ENCODE peak calls at places on chromosomes 4 and X, in five cellular contexts. One of them, this sample, is unnamed.

GRCh38 chr4:173448103-173448502 is 49.2 kb upstream of the SCRG1 start:
- DNase-seq in GOT3: no peak
- DNase-seq in transverse colon: peak
- DNase-seq in activated gamma-delta T cell treated with anti-CD3 and anti-CD28 coated beads, Interleukin-2, amount 50 U/mL, for 16 hours: no peak
- DNase-seq in NCI-H187 treated with DMSO at 0.1 percent for 48 hours: peak
- DNase-seq in this sample: no peak

GRCh38 chrX:155612312-155613224 is at the start of gene TMLHE:
- DNase-seq in GOT3: no peak
- DNase-seq in transverse colon: peak
- DNase-seq in activated gamma-delta T cell treated with anti-CD3 and anti-CD28 coated beads, Interleukin-2, amount 50 U/mL, for 16 hours: peak
- DNase-seq in NCI-H187 treated with DMSO at 0.1 percent for 48 hours: no peak
- DNase-seq in this sample: peak

GRCh38 chr4:123116412-123116811 is 194.0 kb upstream of the NUDT6 start:
- DNase-seq in GOT3: no peak
- DNase-seq in transverse colon: no peak
- DNase-seq in activated gamma-delta T cell treated with anti-CD3 and anti-CD28 coated beads, Interleukin-2, amount 50 U/mL, for 16 hours: no peak
- DNase-seq in NCI-H187 treated with DMSO at 0.1 percent for 48 hours: no peak
- DNase-seq in this sample: peak

GRCh38 chrX:331145-331771 is 12.7 kb upstream of the GTPBP6 start:
- DNase-seq in GOT3: peak
- DNase-seq in transverse colon: no peak
- DNase-seq in activated gamma-delta T cell treated with anti-CD3 and anti-CD28 coated beads, Interleukin-2, amount 50 U/mL, for 16 hours: no peak
- DNase-seq in NCI-H187 treated with DMSO at 0.1 percent for 48 hours: no peak
- DNase-seq in this sample: no peak

GRCh38 chr4:26127851-26128337 is 192.9 kb upstream of the RBPJ start:
- DNase-seq in GOT3: no peak
- DNase-seq in transverse colon: no peak
- DNase-seq in activated gamma-delta T cell treated with anti-CD3 and anti-CD28 coated beads, Interleukin-2, amount 50 U/mL, for 16 hours: no peak
- DNase-seq in NCI-H187 treated with DMSO at 0.1 percent for 48 hours: no peak
- DNase-seq in this sample: peak

GRCh38 chr4:156830356-156830755 is 141.2 kb downstream of the PDGFC start:
- DNase-seq in GOT3: no peak
- DNase-seq in transverse colon: no peak
- DNase-seq in activated gamma-delta T cell treated with anti-CD3 and anti-CD28 coated beads, Interleukin-2, amount 50 U/mL, for 16 hours: no peak
- DNase-seq in NCI-H187 treated with DMSO at 0.1 percent for 48 hours: no peak
- DNase-seq in this sample: no peak

GRCh38 chr4:36737691-36738090 is 456.3 kb downstream of the DTHD1 start:
- DNase-seq in GOT3: no peak
- DNase-seq in transverse colon: no peak
- DNase-seq in activated gamma-delta T cell treated with anti-CD3 and anti-CD28 coated beads, Interleukin-2, amount 50 U/mL, for 16 hours: no peak
- DNase-seq in NCI-H187 treated with DMSO at 0.1 percent for 48 hours: no peak
- DNase-seq in this sample: no peak

GRCh38 chr4:76982638-76983579 is 33.4 kb downstream of the SEPTIN11 start:
- DNase-seq in GOT3: no peak
- DNase-seq in transverse colon: no peak
- DNase-seq in activated gamma-delta T cell treated with anti-CD3 and anti-CD28 coated beads, Interleukin-2, amount 50 U/mL, for 16 hours: no peak
- DNase-seq in NCI-H187 treated with DMSO at 0.1 percent for 48 hours: no peak
- DNase-seq in this sample: no peak

GRCh38 chrX:135520022-135520552 is 373 bp upstream of the INTS6L start:
- DNase-seq in GOT3: no peak
- DNase-seq in transverse colon: no peak
- DNase-seq in activated gamma-delta T cell treated with anti-CD3 and anti-CD28 coated beads, Interleukin-2, amount 50 U/mL, for 16 hours: no peak
- DNase-seq in NCI-H187 treated with DMSO at 0.1 percent for 48 hours: no peak
- DNase-seq in this sample: no peak

GRCh38 chrX:97984641-97985040 is 1100.9 kb downstream of the RPA4 start:
- DNase-seq in GOT3: no peak
- DNase-seq in transverse colon: no peak
- DNase-seq in activated gamma-delta T cell treated with anti-CD3 and anti-CD28 coated beads, Interleukin-2, amount 50 U/mL, for 16 hours: no peak
- DNase-seq in NCI-H187 treated with DMSO at 0.1 percent for 48 hours: no peak
- DNase-seq in this sample: no peak

GRCh38 chr4:105194328-105195231 is 47.9 kb downstream of the TET2 start:
- DNase-seq in GOT3: no peak
- DNase-seq in transverse colon: no peak
- DNase-seq in activated gamma-delta T cell treated with anti-CD3 and anti-CD28 coated beads, Interleukin-2, amount 50 U/mL, for 16 hours: no peak
- DNase-seq in NCI-H187 treated with DMSO at 0.1 percent for 48 hours: no peak
- DNase-seq in this sample: no peak

GRCh38 chrX:15721911-15722310 is 16.2 kb upstream of the CA5B start:
- DNase-seq in GOT3: no peak
- DNase-seq in transverse colon: no peak
- DNase-seq in activated gamma-delta T cell treated with anti-CD3 and anti-CD28 coated beads, Interleukin-2, amount 50 U/mL, for 16 hours: no peak
- DNase-seq in NCI-H187 treated with DMSO at 0.1 percent for 48 hours: no peak
- DNase-seq in this sample: no peak

GRCh38 chr4:44194365-44194764 is 254.2 kb downstream of the KCTD8 start:
- DNase-seq in GOT3: no peak
- DNase-seq in transverse colon: no peak
- DNase-seq in activated gamma-delta T cell treated with anti-CD3 and anti-CD28 coated beads, Interleukin-2, amount 50 U/mL, for 16 hours: no peak
- DNase-seq in NCI-H187 treated with DMSO at 0.1 percent for 48 hours: no peak
- DNase-seq in this sample: no peak

GRCh38 chr4:16199132-16199531 is 27.1 kb downstream of the TAPT1 start:
- DNase-seq in GOT3: no peak
- DNase-seq in transverse colon: no peak
- DNase-seq in activated gamma-delta T cell treated with anti-CD3 and anti-CD28 coated beads, Interleukin-2, amount 50 U/mL, for 16 hours: no peak
- DNase-seq in NCI-H187 treated with DMSO at 0.1 percent for 48 hours: no peak
- DNase-seq in this sample: peak

GRCh38 chr4:120353235-120353634 is 286.6 kb upstream of the MAD2L1 start:
- DNase-seq in GOT3: no peak
- DNase-seq in transverse colon: no peak
- DNase-seq in activated gamma-delta T cell treated with anti-CD3 and anti-CD28 coated beads, Interleukin-2, amount 50 U/mL, for 16 hours: no peak
- DNase-seq in NCI-H187 treated with DMSO at 0.1 percent for 48 hours: no peak
- DNase-seq in this sample: no peak

GRCh38 chrX:821311-822178 is 191.0 kb downstream of the SHOX start:
- DNase-seq in GOT3: no peak
- DNase-seq in transverse colon: no peak
- DNase-seq in activated gamma-delta T cell treated with anti-CD3 and anti-CD28 coated beads, Interleukin-2, amount 50 U/mL, for 16 hours: no peak
- DNase-seq in NCI-H187 treated with DMSO at 0.1 percent for 48 hours: no peak
- DNase-seq in this sample: no peak

GRCh38 chr4:122903766-122904165 is 18.6 kb downstream of the NUDT6 start:
- DNase-seq in GOT3: no peak
- DNase-seq in transverse colon: no peak
- DNase-seq in activated gamma-delta T cell treated with anti-CD3 and anti-CD28 coated beads, Interleukin-2, amount 50 U/mL, for 16 hours: no peak
- DNase-seq in NCI-H187 treated with DMSO at 0.1 percent for 48 hours: no peak
- DNase-seq in this sample: no peak

GRCh38 chrX:48107717-48108116 is 22.7 kb upstream of the SPACA5B start:
- DNase-seq in GOT3: no peak
- DNase-seq in transverse colon: no peak
- DNase-seq in activated gamma-delta T cell treated with anti-CD3 and anti-CD28 coated beads, Interleukin-2, amount 50 U/mL, for 16 hours: no peak
- DNase-seq in NCI-H187 treated with DMSO at 0.1 percent for 48 hours: no peak
- DNase-seq in this sample: no peak

GRCh38 chr4:83305187-83305586 is 20.6 kb upstream of the COQ2 start:
- DNase-seq in GOT3: no peak
- DNase-seq in transverse colon: no peak
- DNase-seq in activated gamma-delta T cell treated with anti-CD3 and anti-CD28 coated beads, Interleukin-2, amount 50 U/mL, for 16 hours: no peak
- DNase-seq in NCI-H187 treated with DMSO at 0.1 percent for 48 hours: no peak
- DNase-seq in this sample: no peak

GRCh38 chrX:16807976-16808542 is 21.8 kb downstream of the TXLNG start:
- DNase-seq in GOT3: no peak
- DNase-seq in transverse colon: peak
- DNase-seq in activated gamma-delta T cell treated with anti-CD3 and anti-CD28 coated beads, Interleukin-2, amount 50 U/mL, for 16 hours: no peak
- DNase-seq in NCI-H187 treated with DMSO at 0.1 percent for 48 hours: no peak
- DNase-seq in this sample: peak

GRCh38 chr4:10030946-10031662 is 9.8 kb upstream of the SLC2A9 start:
- DNase-seq in GOT3: no peak
- DNase-seq in transverse colon: no peak
- DNase-seq in activated gamma-delta T cell treated with anti-CD3 and anti-CD28 coated beads, Interleukin-2, amount 50 U/mL, for 16 hours: no peak
- DNase-seq in NCI-H187 treated with DMSO at 0.1 percent for 48 hours: no peak
- DNase-seq in this sample: no peak

GRCh38 chr4:72604324-72604723 is 35.3 kb upstream of the ADAMTS3 start:
- DNase-seq in GOT3: no peak
- DNase-seq in transverse colon: no peak
- DNase-seq in activated gamma-delta T cell treated with anti-CD3 and anti-CD28 coated beads, Interleukin-2, amount 50 U/mL, for 16 hours: no peak
- DNase-seq in NCI-H187 treated with DMSO at 0.1 percent for 48 hours: no peak
- DNase-seq in this sample: peak

GRCh38 chr4:108417923-108418322 is 202.5 kb upstream of the RPL34 start:
- DNase-seq in GOT3: no peak
- DNase-seq in transverse colon: no peak
- DNase-seq in activated gamma-delta T cell treated with anti-CD3 and anti-CD28 coated beads, Interleukin-2, amount 50 U/mL, for 16 hours: no peak
- DNase-seq in NCI-H187 treated with DMSO at 0.1 percent for 48 hours: no peak
- DNase-seq in this sample: no peak

GRCh38 chr4:142265536-142265935 is 580.6 kb downstream of the INPP4B start:
- DNase-seq in GOT3: no peak
- DNase-seq in transverse colon: no peak
- DNase-seq in activated gamma-delta T cell treated with anti-CD3 and anti-CD28 coated beads, Interleukin-2, amount 50 U/mL, for 16 hours: no peak
- DNase-seq in NCI-H187 treated with DMSO at 0.1 percent for 48 hours: no peak
- DNase-seq in this sample: peak

GRCh38 chrX:66731398-66731797 is 92.5 kb upstream of the EDA2R start:
- DNase-seq in GOT3: no peak
- DNase-seq in transverse colon: no peak
- DNase-seq in activated gamma-delta T cell treated with anti-CD3 and anti-CD28 coated beads, Interleukin-2, amount 50 U/mL, for 16 hours: no peak
- DNase-seq in NCI-H187 treated with DMSO at 0.1 percent for 48 hours: no peak
- DNase-seq in this sample: peak

GRCh38 chrX:40310016-40310415 is 212.3 kb upstream of the BCOR start:
- DNase-seq in GOT3: no peak
- DNase-seq in transverse colon: no peak
- DNase-seq in activated gamma-delta T cell treated with anti-CD3 and anti-CD28 coated beads, Interleukin-2, amount 50 U/mL, for 16 hours: no peak
- DNase-seq in NCI-H187 treated with DMSO at 0.1 percent for 48 hours: no peak
- DNase-seq in this sample: no peak

GRCh38 chrX:1384738-1385250 is 7.1 kb downstream of the SLC25A6 start:
- DNase-seq in GOT3: no peak
- DNase-seq in transverse colon: no peak
- DNase-seq in activated gamma-delta T cell treated with anti-CD3 and anti-CD28 coated beads, Interleukin-2, amount 50 U/mL, for 16 hours: no peak
- DNase-seq in NCI-H187 treated with DMSO at 0.1 percent for 48 hours: no peak
- DNase-seq in this sample: no peak

This sample was measured in LoVo.